ENCODE peak calls at places on chromosomes 5 and 9, in five cellular contexts. F is stimulated activated CD8-positive, alpha-beta memory T cell treated with anti-CD3 and anti-CD28 coated beads, Interleukin-2, amount 100 ng/mL, for 1 hour; V is A549; D is NCI-H1092; Z is posterior cingulate gyrus. R is an unnamed sample.

GRCh38 chr9:86978413-86978812 is 31.1 kb upstream of the GAS1 start:
- DNase-seq in F (no peak), V (no peak), D (no peak), Z (no peak), R (no peak)

GRCh38 chr5:179623906-179624741 is 653 bp upstream of the HNRNPH1 start:
- DNase-seq in F (peak), V (no peak), D (no peak), Z (no peak), R (peak)

GRCh38 chr5:142286111-142286510 is 38.7 kb downstream of the SPRY4 start:
- DNase-seq in F (no peak), V (no peak), D (no peak), Z (no peak), R (no peak)

GRCh38 chr5:151820903-151821302 is 49.1 kb downstream of the G3BP1 start:
- DNase-seq in F (no peak), V (no peak), D (peak), Z (no peak), R (peak)

GRCh38 chr9:38000332-38000731 is 68.7 kb downstream of the SHB start:
- DNase-seq in F (no peak), V (no peak), D (no peak), Z (no peak), R (no peak)

GRCh38 chr9:37987467-37987981 is 81.5 kb downstream of the SHB start:
- DNase-seq in F (no peak), V (no peak), D (peak), Z (no peak), R (no peak)

GRCh38 chr9:20623021-20623747 is 885 bp upstream of the MLLT3 start:
- DNase-seq in F (peak), V (no peak), D (peak), Z (no peak), R (no peak)

GRCh38 chr5:133885566-133885965 is 82.9 kb downstream of the C5orf15 start:
- DNase-seq in F (no peak), V (no peak), D (no peak), Z (no peak), R (no peak)

GRCh38 chr5:168301593-168302388 is 10.3 kb downstream of the WWC1 start:
- DNase-seq in F (no peak), V (peak), D (no peak), Z (no peak), R (no peak)

GRCh38 chr5:158058208-158058607 is 199.3 kb upstream of the CLINT1 start:
- DNase-seq in F (no peak), V (no peak), D (no peak), Z (no peak), R (no peak)

GRCh38 chr5:173878224-173878967 is 9.8 kb upstream of the CPEB4 start:
- DNase-seq in F (no peak), V (no peak), D (peak), Z (no peak), R (peak)

GRCh38 chr9:116365056-116365471 is 211.5 kb downstream of the PAPPA start:
- DNase-seq in F (no peak), V (no peak), D (peak), Z (peak), R (no peak)

GRCh38 chr5:59422026-59422941 is 471.2 kb downstream of the PDE4D start:
- DNase-seq in F (no peak), V (no peak), D (no peak), Z (no peak), R (no peak)

GRCh38 chr5:74975582-74975981 is 76.8 kb downstream of the GCNT4 start:
- DNase-seq in F (no peak), V (no peak), D (no peak), Z (no peak), R (no peak)

GRCh38 chr9:137437691-137438590 is 3.2 kb downstream of the ENTPD8 start:
- DNase-seq in F (no peak), V (no peak), D (no peak), Z (peak), R (no peak)

GRCh38 chr5:20276061-20276958 is 288.3 kb upstream of the CDH18 start:
- DNase-seq in F (no peak), V (peak), D (no peak), Z (peak), R (peak)

GRCh38 chr5:36728697-36729543 is 122.5 kb downstream of the SLC1A3 start:
- DNase-seq in F (no peak), V (peak), D (peak), Z (no peak), R (peak)

R was measured in HepG2.